ENCODE peak calls at places on chromosomes 11 and 22, in ten cellular contexts. Y, P, S, V, T, R, K, D, Q and G are unnamed samples.

GRCh38 chr11:67055812-67056211 is 835 bp upstream of the RHOD start:
- DNase-seq in Y (no peak), P (peak), S (peak), V (no peak), T (no peak), R (no peak), K (no peak), D (no peak), Q (no peak), G (no peak)

GRCh38 chr11:16791494-16791961 is 53.1 kb downstream of the C11orf58 start:
- DNase-seq in Y (peak), P (peak), S (no peak), V (peak), T (no peak), R (peak), K (no peak), D (no peak), Q (peak), G (peak)

GRCh38 chr11:96137357-96137756 is 205.6 kb downstream of the MAML2 start:
- DNase-seq in Y (no peak), P (no peak), S (no peak), V (no peak), T (no peak), R (no peak), K (no peak), D (no peak), Q (no peak), G (no peak)

GRCh38 chr11:1508491-1508891 is 21.9 kb upstream of the MOB2 start:
- DNase-seq in Y (no peak), P (no peak), S (no peak), V (no peak), T (no peak), R (no peak), K (no peak), D (no peak), Q (no peak), G (no peak)

GRCh38 chr22:21876486-21877176 is 9.2 kb upstream of the MAPK1 start:
- DNase-seq in Y (no peak), P (peak), S (no peak), V (no peak), T (no peak), R (no peak), K (peak), D (peak), Q (no peak), G (peak)

GRCh38 chr11:108394744-108395284 is 72.5 kb downstream of the C11orf65 start:
- DNase-seq in Y (no peak), P (no peak), S (no peak), V (no peak), T (no peak), R (no peak), K (no peak), D (peak), Q (no peak), G (no peak)

GRCh38 chr11:111303476-111303875 is 5.1 kb downstream of the POU2AF3 start:
- DNase-seq in Y (no peak), P (no peak), S (peak), V (no peak), T (no peak), R (no peak), K (peak), D (no peak), Q (no peak), G (no peak)

GRCh38 chr11:45102810-45103621 is 43.4 kb upstream of the PRDM11 start:
- DNase-seq in Y (peak), P (peak), S (peak), V (peak), T (peak), R (peak), K (peak), D (peak), Q (peak), G (peak)

GRCh38 chr11:94376841-94377240 is 24.4 kb downstream of the GPR83 start:
- DNase-seq in Y (no peak), P (no peak), S (no peak), V (no peak), T (no peak), R (no peak), K (no peak), D (no peak), Q (no peak), G (no peak)

GRCh38 chr11:6736495-6737121 is 35.2 kb downstream of the OR2AG2 start:
- DNase-seq in Y (no peak), P (no peak), S (no peak), V (no peak), T (no peak), R (no peak), K (no peak), D (no peak), Q (no peak), G (no peak)

GRCh38 chr11:116650052-116650451 is 122.7 kb downstream of the BUD13 start:
- DNase-seq in Y (no peak), P (no peak), S (no peak), V (no peak), T (no peak), R (no peak), K (no peak), D (no peak), Q (no peak), G (no peak)

GRCh38 chr11:61068581-61068980 is 33.7 kb upstream of the CD5 start:
- DNase-seq in Y (no peak), P (no peak), S (no peak), V (no peak), T (no peak), R (no peak), K (peak), D (no peak), Q (no peak), G (no peak)

GRCh38 chr22:49951001-49951677 is 9.4 kb upstream of the PIM3 start:
- DNase-seq in Y (no peak), P (peak), S (peak), V (no peak), T (no peak), R (no peak), K (peak), D (no peak), Q (no peak), G (no peak)

GRCh38 chr11:44559207-44559943 is 6.1 kb upstream of the CD82 start:
- DNase-seq in Y (no peak), P (no peak), S (no peak), V (peak), T (no peak), R (no peak), K (peak), D (no peak), Q (no peak), G (no peak)

GRCh38 chr11:58006940-58007339 is 16.7 kb upstream of the OR9Q1 start:
- DNase-seq in Y (no peak), P (peak), S (no peak), V (no peak), T (no peak), R (no peak), K (no peak), D (no peak), Q (no peak), G (no peak)

GRCh38 chr22:41589260-41589600 is 410 bp downstream of the PMM1 start:
- DNase-seq in Y (no peak), P (no peak), S (peak), V (no peak), T (no peak), R (no peak), K (no peak), D (peak), Q (no peak), G (no peak)

GRCh38 chr11:66862559-66863037 is 5.7 kb downstream of the LRFN4 start:
- DNase-seq in Y (no peak), P (no peak), S (no peak), V (no peak), T (no peak), R (no peak), K (no peak), D (no peak), Q (no peak), G (no peak)

GRCh38 chr11:94524293-94524692 is 12.0 kb downstream of the C11orf97 start:
- DNase-seq in Y (no peak), P (no peak), S (no peak), V (no peak), T (no peak), R (no peak), K (no peak), D (no peak), Q (no peak), G (no peak)

GRCh38 chr22:45868586-45869443 is 108.1 kb downstream of the WNT7B start:
- DNase-seq in Y (no peak), P (no peak), S (no peak), V (peak), T (no peak), R (no peak), K (no peak), D (no peak), Q (no peak), G (peak)

GRCh38 chr22:36797988-36798670 is 18.7 kb downstream of the PVALB start:
- DNase-seq in Y (no peak), P (no peak), S (no peak), V (no peak), T (no peak), R (no peak), K (no peak), D (no peak), Q (no peak), G (no peak)

GRCh38 chr11:112113539-112114457 is 27.1 kb downstream of the SDHD start:
- DNase-seq in Y (no peak), P (peak), S (no peak), V (no peak), T (no peak), R (peak), K (no peak), D (peak), Q (no peak), G (no peak)

GRCh38 chr11:89015614-89016013 is 50.2 kb downstream of the GRM5 start:
- DNase-seq in Y (no peak), P (no peak), S (peak), V (no peak), T (no peak), R (no peak), K (no peak), D (no peak), Q (no peak), G (no peak)

GRCh38 chr22:28142361-28142801 is 223.3 kb upstream of the PITPNB start:
- DNase-seq in Y (peak), P (peak), S (no peak), V (no peak), T (no peak), R (no peak), K (no peak), D (no peak), Q (no peak), G (no peak)

GRCh38 chr11:40403321-40403720 is 1056.1 kb downstream of the LRRC4C start:
- DNase-seq in Y (no peak), P (peak), S (no peak), V (no peak), T (no peak), R (no peak), K (no peak), D (no peak), Q (no peak), G (no peak)

GRCh38 chr11:92808009-92808408 is 161.4 kb upstream of the MTNR1B start:
- DNase-seq in Y (no peak), P (no peak), S (no peak), V (no peak), T (no peak), R (no peak), K (no peak), D (no peak), Q (no peak), G (no peak)

DNA sequence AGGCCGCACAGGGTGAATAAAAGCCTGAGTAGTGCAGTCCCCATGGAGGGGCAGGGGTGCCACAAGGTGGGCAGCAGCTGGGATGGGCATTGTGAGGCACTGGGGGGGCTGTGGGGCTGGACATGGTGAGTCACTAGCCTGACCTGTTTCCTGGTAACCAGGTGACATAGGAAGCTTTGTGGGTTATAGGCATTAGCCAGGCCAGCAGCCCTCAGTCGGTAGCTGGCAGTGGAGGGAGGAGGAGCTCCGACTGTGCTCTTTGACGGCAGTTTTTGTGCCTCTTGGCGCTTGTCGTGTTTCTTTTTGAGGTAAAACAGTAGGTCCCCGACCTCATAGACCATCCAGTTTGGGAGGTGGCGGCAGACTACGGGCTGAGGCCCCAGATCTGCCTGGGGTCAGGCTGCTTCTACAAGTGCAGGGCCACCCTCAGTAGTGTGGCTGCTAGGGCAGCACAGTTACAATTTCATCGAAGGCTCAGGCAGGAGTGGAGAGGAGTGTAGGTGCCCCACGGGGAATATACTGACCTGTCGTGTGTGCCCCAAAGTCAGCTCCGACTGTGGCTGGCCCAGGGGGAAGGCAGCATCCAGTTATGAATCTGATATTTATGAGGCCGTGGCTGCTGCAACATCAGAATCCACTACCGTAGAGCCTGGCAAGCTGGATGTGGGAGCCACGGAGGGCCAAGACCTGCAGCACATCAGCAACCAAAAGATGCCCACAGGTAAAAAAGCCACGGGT is 107.7 kb downstream of the CRYBB2 start:
- DNase-seq in Y (no peak), P (no peak), S (no peak), V (no peak), T (no peak), R (no peak), K (no peak), D (no peak), Q (no peak), G (no peak)
- TF ChIP-seq POLR2A in Y (no peak), P (no peak), S (no peak), V (no peak), T (no peak), R (no peak), K (no peak), D (no peak), Q (no peak), G (no peak)

GRCh38 chr11:69443138-69443967 is 38.1 kb upstream of the LINC01488 start:
- DNase-seq in Y (peak), P (peak), S (peak), V (peak), T (peak), R (peak), K (peak), D (peak), Q (peak), G (peak)

GRCh38 chr11:69442807-69443137 is 38.7 kb upstream of the LINC01488 start:
- DNase-seq in Y (no peak), P (peak), S (peak), V (peak), T (peak), R (no peak), K (no peak), D (no peak), Q (no peak), G (peak)

GRCh38 chr11:69445131-69445470 is 36.4 kb upstream of the LINC01488 start:
- DNase-seq in Y (no peak), P (no peak), S (no peak), V (peak), T (no peak), R (no peak), K (no peak), D (no peak), Q (no peak), G (peak)

GRCh38 chr11:69444381-69445130 is 36.9 kb upstream of the LINC01488 start:
- DNase-seq in Y (peak), P (peak), S (peak), V (peak), T (peak), R (no peak), K (no peak), D (peak), Q (no peak), G (peak)

DNA sequence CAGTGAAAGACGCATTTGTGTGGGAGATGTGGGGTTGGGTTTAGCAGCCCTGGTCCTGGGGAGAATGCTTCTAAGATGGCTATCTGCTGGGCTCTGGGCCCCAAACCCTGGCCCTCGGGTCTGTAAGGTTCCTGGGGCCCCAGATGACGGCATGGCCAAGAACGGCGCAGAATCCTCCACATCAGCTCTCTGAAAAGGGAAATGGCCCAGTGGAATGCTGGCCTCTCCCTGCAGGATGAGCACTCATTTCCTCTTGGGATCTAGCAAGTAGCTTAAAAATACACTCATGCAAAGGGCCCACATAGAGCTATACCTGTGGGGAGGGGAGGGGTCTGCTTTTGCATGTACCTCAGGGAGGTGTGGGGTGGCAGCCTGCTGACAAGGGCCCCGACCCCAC is 37.5 kb upstream of the LINC01488 start:
- DNase-seq in Y (no peak), P (peak), S (no peak), V (peak), T (peak), R (no peak), K (no peak), D (no peak), Q (no peak), G (no peak)
- TF ChIP-seq POLR2A in Y (no peak), P (peak), S (no peak), V (no peak), T (no peak), R (no peak), K (no peak), D (no peak), Q (no peak), G (no peak)

GRCh38 chr11:72111803-72112540 is 523 bp downstream of the ANAPC15 start:
- DNase-seq in Y (peak), P (peak), S (peak), V (peak), T (peak), R (peak), K (peak), D (peak), Q (peak), G (peak)
- TF ChIP-seq POLR2A in Y (peak), P (peak), S (peak), V (peak), T (peak), R (peak), K (peak), D (no peak), Q (peak), G (peak)

GRCh38 chr11:14894657-14895598 is 2.9 kb upstream of the CYP2R1 start:
- DNase-seq in Y (peak), P (peak), S (peak), V (peak), T (peak), R (no peak), K (peak), D (peak), Q (peak), G (peak)

GRCh38 chr11:14892036-14892556 is at the start of gene CYP2R1:
- DNase-seq in Y (peak), P (peak), S (peak), V (peak), T (peak), R (peak), K (peak), D (peak), Q (peak), G (peak)

GRCh38 chr11:14886509-14886908 is 5.5 kb downstream of the CYP2R1 start:
- DNase-seq in Y (no peak), P (no peak), S (no peak), V (no peak), T (no peak), R (no peak), K (no peak), D (no peak), Q (no peak), G (no peak)

GRCh38 chr11:14892577-14892976 is 546 bp upstream of the CYP2R1 start:
- DNase-seq in Y (no peak), P (no peak), S (no peak), V (no peak), T (no peak), R (no peak), K (no peak), D (no peak), Q (no peak), G (no peak)

GRCh38 chr11:14891143-14892035 is 642 bp downstream of the CYP2R1 start:
- DNase-seq in Y (peak), P (peak), S (peak), V (peak), T (peak), R (peak), K (peak), D (peak), Q (peak), G (peak)
- TF ChIP-seq POLR2A in Y (peak), P (no peak), S (peak), V (peak), T (peak), R (peak), K (peak), D (peak), Q (peak), G (peak)

DNA sequence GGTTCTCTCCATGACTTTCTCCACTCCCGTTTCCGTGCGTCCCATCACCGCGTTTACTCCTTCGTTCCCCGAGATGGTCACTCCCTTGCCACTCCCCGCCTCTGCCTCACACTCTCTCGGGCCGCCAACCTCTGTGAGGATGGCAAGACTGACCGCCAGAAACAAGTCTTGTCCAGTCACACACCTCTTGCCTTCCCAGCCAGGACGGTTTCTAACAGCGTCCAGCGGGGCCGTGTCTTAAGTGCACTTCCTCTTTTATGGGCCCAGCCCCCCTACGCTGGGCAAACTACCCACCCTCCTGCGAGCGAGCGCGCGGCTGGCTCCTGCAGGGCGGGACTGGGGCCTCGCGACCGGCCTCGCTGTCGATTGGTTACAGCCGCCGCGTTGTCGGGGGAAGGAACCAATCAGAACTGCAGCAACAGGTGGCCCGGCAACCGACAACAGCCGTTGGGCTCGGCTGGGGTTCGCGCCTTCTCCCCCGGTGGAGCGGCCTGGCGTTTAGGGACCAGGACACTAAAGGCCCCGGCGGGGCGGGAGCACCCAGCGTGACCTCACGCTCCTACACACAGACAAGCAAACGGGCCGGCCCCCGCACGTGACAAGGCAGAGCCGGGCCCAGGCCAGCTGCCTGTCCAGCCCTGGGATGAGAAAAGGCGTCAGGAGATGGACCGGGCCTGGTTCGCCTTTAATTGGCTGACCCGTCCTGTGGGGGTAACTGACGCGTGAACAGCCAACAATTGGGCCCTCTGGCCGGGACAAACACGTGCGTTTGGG is 534 bp upstream of the UCP2 start:
- DNase-seq in Y (peak), P (peak), S (peak), V (peak), T (peak), R (peak), K (peak), D (peak), Q (peak), G (peak)
- TF ChIP-seq POLR2A in Y (peak), P (peak), S (peak), V (peak), T (peak), R (peak), K (peak), D (peak), Q (peak), G (peak)

GRCh38 chr22:20656516-20656901 is 117.4 kb upstream of the SERPIND1 start:
- DNase-seq in Y (no peak), P (no peak), S (no peak), V (no peak), T (no peak), R (no peak), K (no peak), D (no peak), Q (no peak), G (no peak)
- TF ChIP-seq POLR2A in Y (no peak), P (no peak), S (no peak), V (no peak), T (no peak), R (no peak), K (no peak), D (no peak), Q (no peak), G (no peak)

GRCh38 chr11:125451400-125452124 is 44.5 kb downstream of the FEZ1 start:
- DNase-seq in Y (peak), P (peak), S (peak), V (no peak), T (peak), R (no peak), K (peak), D (no peak), Q (peak), G (no peak)

GRCh38 chr11:125448136-125448535 is 47.9 kb downstream of the FEZ1 start:
- DNase-seq in Y (no peak), P (peak), S (no peak), V (no peak), T (no peak), R (peak), K (no peak), D (no peak), Q (no peak), G (no peak)

GRCh38 chr11:125446279-125446678 is 49.8 kb downstream of the FEZ1 start:
- DNase-seq in Y (no peak), P (no peak), S (no peak), V (no peak), T (no peak), R (no peak), K (no peak), D (no peak), Q (no peak), G (no peak)

GRCh38 chr11:125452125-125452470 is 44.0 kb downstream of the FEZ1 start:
- DNase-seq in Y (no peak), P (no peak), S (no peak), V (no peak), T (no peak), R (no peak), K (no peak), D (no peak), Q (no peak), G (no peak)

GRCh38 chr11:125449586-125449985 is 46.5 kb downstream of the FEZ1 start:
- DNase-seq in Y (no peak), P (no peak), S (no peak), V (no peak), T (no peak), R (no peak), K (no peak), D (no peak), Q (no peak), G (no peak)
- TF ChIP-seq POLR2A in Y (no peak), P (no peak), S (no peak), V (no peak), T (no peak), R (no peak), K (no peak), D (no peak), Q (no peak), G (no peak)